ENCODE peak calls at places on chromosome 6, in nine cellular contexts. E, J, L, S, Z, O, K, W and B are unnamed samples.

GRCh38 chr6:169890049-169890448 is 138.6 kb downstream of the ERMARD start:
- DNase-seq in E (no peak), J (no peak), L (no peak), S (no peak), Z (no peak), O (no peak), K (peak; percentile 32), W (peak; percentile 69), B (no peak)

GRCh38 chr6:34810936-34811632 is 19.2 kb downstream of the BLTP3A start:
- DNase-seq in E (peak; percentile 49), J (no peak), L (peak; percentile 68), S (no peak), Z (no peak), O (peak; percentile 15), K (peak; percentile 61), W (no peak), B (no peak)

GRCh38 chr6:83055366-83055964 is 10.2 kb downstream of the UBE3D start:
- DNase-seq in E (peak; percentile 60), J (peak; percentile 69), L (peak; percentile 35), S (peak; percentile 78), Z (peak; percentile 73), O (peak; percentile 8), K (peak; percentile 61), W (peak; percentile 62), B (peak; percentile 51)

GRCh38 chr6:40258531-40258930 is 324.3 kb upstream of the MOCS1 start:
- DNase-seq in E (no peak), J (no peak), L (no peak), S (no peak), Z (no peak), O (no peak), K (no peak), W (no peak), B (no peak)

GRCh38 chr6:23027281-23027680 is 457.9 kb downstream of the HDGFL1 start:
- DNase-seq in E (no peak), J (no peak), L (no peak), S (no peak), Z (no peak), O (no peak), K (no peak), W (no peak), B (no peak)

GRCh38 chr6:142551145-142551811 is 249.5 kb downstream of the ADGRG6 start:
- DNase-seq in E (peak; percentile 58), J (peak; percentile 49), L (no peak), S (no peak), Z (peak; percentile 13), O (peak; percentile 37), K (no peak), W (no peak), B (no peak)

GRCh38 chr6:134436950-134437349 is 119.0 kb upstream of the SGK1 start:
- DNase-seq in E (no peak), J (peak; percentile 64), L (peak; percentile 37), S (no peak), Z (no peak), O (no peak), K (no peak), W (no peak), B (peak; percentile 23)

GRCh38 chr6:26017567-26017966 is 55.0 kb downstream of the TRIM38 start:
- DNase-seq in E (no peak), J (peak; percentile 96), L (peak; percentile 34), S (peak; percentile 72), Z (no peak), O (no peak), K (no peak), W (no peak), B (peak; percentile 72)

GRCh38 chr6:167207527-167207926 is 49.7 kb upstream of the GPR31 start:
- DNase-seq in E (no peak), J (no peak), L (no peak), S (no peak), Z (no peak), O (no peak), K (no peak), W (no peak), B (no peak)

GRCh38 chr6:44738652-44739141 is 351.2 kb downstream of the CDC5L start:
- DNase-seq in E (no peak), J (peak; percentile 83), L (no peak), S (peak; percentile 13), Z (peak; percentile 18), O (no peak), K (peak; percentile 80), W (no peak), B (no peak)

GRCh38 chr6:141141870-141142269 is 990.9 kb upstream of the GJE1 start:
- DNase-seq in E (peak; percentile 12), J (no peak), L (no peak), S (no peak), Z (no peak), O (no peak), K (no peak), W (no peak), B (no peak)

GRCh38 chr6:102759415-102759814 is 1365.9 kb downstream of the GRIK2 start:
- DNase-seq in E (no peak), J (no peak), L (no peak), S (no peak), Z (no peak), O (no peak), K (no peak), W (no peak), B (no peak)
- TF ChIP-seq EZH2phosphoT487 in E (no peak), J (no peak), L (no peak), S (no peak), Z (no peak), O (no peak), K (no peak), W (no peak), B (no peak)

GRCh38 chr6:121884621-121885020 is 449.2 kb downstream of the GJA1 start:
- DNase-seq in E (no peak), J (no peak), L (no peak), S (no peak), Z (no peak), O (no peak), K (no peak), W (no peak), B (no peak)
- H3K4me1 ChIP-seq in E (no peaks in the 10 kb centered on the region), J (peaks cover 70% of the 10 kb centered on the region), L (no peaks in the 10 kb centered on the region), S (peaks cover 9% of the 10 kb centered on the region), Z (peaks cover 7% of the 10 kb centered on the region), O (peaks cover 7% of the 10 kb centered on the region), K (peaks cover 21% of the 10 kb centered on the region), W (peaks cover 23% of the 10 kb centered on the region), B (no peaks in the 10 kb centered on the region)

DNA sequence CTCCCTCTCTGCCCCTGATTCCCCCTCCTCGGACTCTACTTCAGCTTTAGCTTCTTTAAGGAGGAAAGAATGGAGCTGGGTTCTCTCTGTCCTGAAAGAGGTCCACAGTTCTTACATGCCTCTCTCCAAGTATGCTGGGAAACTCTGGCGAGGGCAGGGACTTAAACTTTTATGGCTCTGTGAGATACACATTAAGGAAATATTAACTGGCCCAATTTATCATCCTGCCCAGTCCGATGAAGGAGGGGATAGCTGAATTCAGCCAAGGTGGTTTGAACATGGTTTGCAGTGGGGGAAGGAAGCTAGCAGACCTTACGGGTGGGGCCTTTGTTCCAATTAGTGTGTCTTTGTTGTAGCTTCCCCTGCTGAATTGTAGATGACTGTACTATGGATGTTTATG is 121.7 kb downstream of the EYA4 start:
- DNase-seq in E (no peak), J (no peak), L (no peak), S (no peak), Z (no peak), O (no peak), K (no peak), W (no peak), B (no peak)
- TF ChIP-seq EZH2phosphoT487 in E (no peak), J (no peak), L (no peak), S (no peak), Z (no peak), O (no peak), K (no peak), W (no peak), B (no peak)

GRCh38 chr6:24933266-24933665 is 2.5 kb downstream of the RIPOR2 start:
- DNase-seq in E (no peak), J (no peak), L (no peak), S (no peak), Z (no peak), O (no peak), K (no peak), W (no peak), B (no peak)
- H3K4me1 ChIP-seq in E (peaks cover 21% of the 10 kb centered on the region), J (peaks cover 29% of the 10 kb centered on the region), L (peaks cover 22% of the 10 kb centered on the region), S (peaks cover 58% of the 10 kb centered on the region), Z (peaks cover 28% of the 10 kb centered on the region), O (no peaks in the 10 kb centered on the region), K (no peaks in the 10 kb centered on the region), W (peaks cover 18% of the 10 kb centered on the region), B (peaks cover 96% of the 10 kb centered on the region)

GRCh38 chr6:93437491-93437890 is 18.1 kb upstream of the EPHA7 start:
- DNase-seq in E (no peak), J (no peak), L (no peak), S (no peak), Z (no peak), O (no peak), K (no peak), W (no peak), B (no peak)
- TF ChIP-seq EZH2phosphoT487 in E (no peak), J (no peak), L (no peak), S (no peak), Z (no peak), O (no peak), K (no peak), W (no peak), B (no peak)